ENCODE peak calls at places on chromosomes 13 and 19, in four cellular contexts. A is K562, R is HepG2, Y is HCT116. H is an unnamed sample.

GRCh38 chr19:49689133-49690072 is at the start of gene ADM5:
- DNase-seq in A (no peak), R (no peak), Y (no peak), H (no peak)

GRCh38 chr13:91142572-91142971 is 204.9 kb upstream of the MIR17HG start:
- DNase-seq in Y (no peak), R (no peak), A (no peak), H (no peak)

GRCh38 chr13:37652596-37652995 is 54.0 kb upstream of the POSTN start:
- DNase-seq in Y (no peak), A (no peak), R (no peak), H (no peak)

GRCh38 chr13:43377149-43377548 is 353.8 kb downstream of the DNAJC15 start:
- DNase-seq in R (no peak), A (no peak), Y (no peak), H (no peak)

GRCh38 chr13:70987043-70987442 is 878.8 kb upstream of the KLHL1 start:
- DNase-seq in Y (no peak), A (no peak), R (no peak), H (no peak)

GRCh38 chr13:32142115-32142514 is 110.5 kb downstream of the FRY start:
- DNase-seq in A (no peak), Y (no peak), R (no peak), H (no peak)

GRCh38 chr19:40921005-40921897 is 39.2 kb upstream of the CYP2A7 start:
- DNase-seq in Y (peak), A (no peak), R (peak), H (peak)

GRCh38 chr19:17671906-17672305 is 16.2 kb downstream of the UNC13A start:
- DNase-seq in Y (peak), A (peak), R (peak), H (no peak)

GRCh38 chr13:25232937-25233515 is 54.3 kb downstream of the MTMR6 start:
- DNase-seq in A (peak), Y (peak), R (peak), H (no peak)

GRCh38 chr19:17112700-17113099 is 37.1 kb downstream of the MYO9B start:
- DNase-seq in Y (no peak), R (no peak), A (no peak), H (no peak)

GRCh38 chr13:111956261-111957151 is 110.4 kb upstream of the SOX1 start:
- DNase-seq in A (no peak), R (no peak), Y (no peak), H (no peak)

GRCh38 chr13:61286148-61286745 is 129.4 kb downstream of the PCDH20 start:
- DNase-seq in A (no peak), R (peak), Y (peak), H (no peak)

GRCh38 chr19:35775298-35776101 is at the start of gene ARHGAP33:
- DNase-seq in R (peak), A (peak), Y (peak), H (peak)

GRCh38 chr19:10404888-10405808 is 1.8 kb upstream of the CDC37 start:
- DNase-seq in Y (no peak), A (no peak), R (no peak), H (no peak)

GRCh38 chr19:322616-323015 is 22.0 kb downstream of the MIER2 start:
- DNase-seq in A (no peak), R (no peak), Y (no peak), H (no peak)

GRCh38 chr13:110126391-110126961 is 180.5 kb downstream of the COL4A1 start:
- DNase-seq in A (no peak), Y (no peak), R (no peak), H (no peak)

GRCh38 chr13:106570354-106570822 is 2.5 kb upstream of the ARGLU1 start:
- DNase-seq in A (peak), Y (peak), R (no peak), H (no peak)

GRCh38 chr13:44378277-44378676 is 4.7 kb downstream of the SERP2 start:
- DNase-seq in A (no peak), R (no peak), Y (no peak), H (no peak)

GRCh38 chr13:98068511-98068910 is 74.4 kb upstream of the FARP1 start:
- DNase-seq in Y (no peak), A (no peak), R (no peak), H (no peak)

GRCh38 chr19:41995959-41996797 is 2.1 kb upstream of the ATP1A3 start:
- DNase-seq in A (peak), R (no peak), Y (no peak), H (no peak)

GRCh38 chr13:32025730-32026129 is 5.8 kb upstream of the FRY start:
- DNase-seq in A (no peak), R (no peak), Y (no peak), H (no peak)

GRCh38 chr19:44748426-44749254 is at the start of gene BCL3:
- DNase-seq in A (peak), R (no peak), Y (no peak), H (no peak)

GRCh38 chr13:32881074-32881791 is 135.0 kb upstream of the KL start:
- DNase-seq in Y (no peak), R (no peak), A (no peak), H (no peak)

GRCh38 chr13:73230714-73231113 is 171.9 kb downstream of the KLF5 start:
- DNase-seq in Y (no peak), R (no peak), A (no peak), H (no peak)
- TF ChIP-seq TCF7L2 in Y (no peak), R (no peak), A (no peak), H (no peak)

GRCh38 chr13:26589754-26590153 is 32.3 kb downstream of the WASF3 start:
- DNase-seq in Y (no peak), R (no peak), A (no peak), H (no peak)
- TF ChIP-seq TCF7L2 in Y (no peak), R (no peak), A (no peak), H (no peak)

DNA sequence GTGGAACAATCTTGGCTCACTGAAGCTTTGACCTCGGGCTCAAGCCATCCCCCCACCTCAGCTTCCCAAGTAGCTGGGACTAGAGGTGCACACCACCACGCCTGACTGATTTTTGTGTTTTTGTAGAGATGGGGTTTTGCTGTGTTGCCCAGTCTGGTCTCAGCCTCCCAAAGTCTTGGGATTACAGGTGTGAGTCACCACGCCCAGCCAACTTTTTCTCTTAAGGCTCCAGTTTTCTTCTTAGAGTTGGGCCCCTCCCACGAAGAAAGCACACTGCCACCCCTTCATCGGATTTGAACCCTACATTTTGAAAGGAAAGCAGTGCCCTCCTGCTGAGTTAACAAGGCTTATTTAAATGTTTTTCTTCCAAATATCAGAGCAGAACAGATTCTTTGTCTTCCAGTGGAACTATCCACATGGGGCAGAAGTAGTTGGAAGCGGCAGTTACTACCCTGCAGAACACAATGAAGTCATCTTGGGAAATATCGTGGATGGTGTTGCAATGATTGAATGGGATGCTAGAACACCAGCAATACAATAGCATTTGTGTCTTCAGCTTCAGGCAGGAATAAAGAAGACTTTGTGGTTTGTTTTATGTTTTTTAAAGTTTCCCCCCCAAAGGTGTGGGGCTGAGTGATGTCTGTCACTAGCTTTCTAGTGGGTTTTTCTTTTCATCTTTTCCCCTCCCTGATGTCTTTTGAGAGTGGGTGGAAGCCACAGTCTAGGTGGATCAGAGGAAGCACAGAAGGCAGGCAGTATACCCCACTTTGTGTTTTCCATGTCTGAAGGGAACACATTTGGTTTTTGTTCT is 8.9 kb downstream of the ACTN4 start:
- DNase-seq in A (no peak), R (peak), Y (no peak), H (no peak)
- TF ChIP-seq TCF7L2 in A (no peak), R (peak), Y (no peak), H (peak)

DNA sequence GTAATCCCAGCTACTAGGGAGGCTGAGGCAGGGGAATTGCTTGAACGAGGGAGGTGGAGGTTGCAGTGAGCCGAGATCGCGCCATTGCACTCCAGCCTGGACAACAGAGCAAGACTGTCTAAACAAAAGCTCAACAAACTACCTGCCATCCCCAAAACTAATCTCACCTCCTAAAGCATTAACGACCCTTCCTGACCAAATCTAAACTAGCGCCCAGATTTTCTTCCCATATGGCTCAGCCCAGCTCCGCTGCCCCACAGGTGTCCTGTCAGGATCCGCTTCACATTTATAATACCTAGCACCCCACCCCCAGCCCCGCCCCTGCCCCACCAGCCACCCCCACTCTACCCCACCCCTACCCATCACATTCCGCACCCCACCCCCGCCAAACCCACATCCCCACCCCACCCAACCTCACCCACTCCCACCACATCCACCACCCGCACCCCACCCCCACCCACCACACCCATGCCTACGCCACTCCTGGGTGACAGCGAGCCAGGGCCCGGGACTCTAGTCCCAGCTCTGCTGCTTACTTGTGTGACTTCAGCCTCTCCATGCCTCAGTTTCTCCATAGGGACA is 599 bp downstream of the C19orf12 start:
- DNase-seq in R (no peak), Y (no peak), A (peak), H (no peak)
- TF ChIP-seq TCF7L2 in R (no peak), Y (no peak), A (no peak), H (no peak)

GRCh38 chr19:5718579-5719273 is 1.2 kb downstream of the LONP1 start:
- DNase-seq in Y (peak), R (peak), A (peak), H (peak)

GRCh38 chr19:5718032-5718578 is 1.8 kb downstream of the LONP1 start:
- DNase-seq in Y (no peak), R (no peak), A (no peak), H (no peak)

GRCh38 chr19:5717215-5717614 is 2.7 kb downstream of the LONP1 start:
- DNase-seq in R (no peak), A (no peak), Y (no peak), H (no peak)

GRCh38 chr19:5719961-5720790 is at the start of the genes CATSPERD and LONP1:
- DNase-seq in A (peak), Y (peak), R (peak), H (peak)

GRCh38 chr19:5719274-5719960 is 529 bp downstream of the LONP1 start:
- DNase-seq in R (no peak), Y (no peak), A (no peak), H (no peak)
- TF ChIP-seq TCF7L2 in R (no peak), Y (no peak), A (no peak), H (no peak)

GRCh38 chr13:29840585-29840984 is 9.8 kb downstream of the UBL3 start:
- DNase-seq in A (no peak), Y (no peak), R (no peak), H (no peak)
- TF ChIP-seq TCF7L2 in A (no peak), Y (no peak), R (no peak), H (no peak)